ENCODE peak calls at places on chromosomes 3 and 15, in ten cellular contexts. B, G, P, J, T, O, W, M, L and I are unnamed samples.

GRCh38 chr3:183253961-183254815 is 1.1 kb downstream of the B3GNT5 start:
- DNase-seq in B (no peak), G (no peak), P (peak; percentile 80), J (no peak), T (peak; percentile 70), O (no peak), W (no peak), M (peak; percentile 63), L (no peak), I (no peak)

GRCh38 chr3:50436063-50436674 is 67.3 kb downstream of the CACNA2D2 start:
- DNase-seq in B (peak; percentile 56), G (no peak), P (peak; percentile 95), J (peak; percentile 42), T (peak; percentile 53), O (peak; percentile 42), W (no peak), M (peak; percentile 80), L (peak; percentile 19), I (peak; percentile 55)

GRCh38 chr3:100310355-100310965 is 24.1 kb upstream of the NIT2 start:
- DNase-seq in B (no peak), G (no peak), P (no peak), J (no peak), T (no peak), O (no peak), W (no peak), M (no peak), L (no peak), I (no peak)

GRCh38 chr3:52820741-52821140 is 9.7 kb downstream of the ITIH4 start:
- DNase-seq in B (no peak), G (no peak), P (peak; percentile 88), J (peak; percentile 36), T (no peak), O (peak; percentile 24), W (no peak), M (no peak), L (peak; percentile 12), I (peak; percentile 33)

GRCh38 chr3:98500019-98500418 is 2.5 kb downstream of the OR5K2 start:
- DNase-seq in B (no peak), G (no peak), P (no peak), J (no peak), T (no peak), O (no peak), W (no peak), M (no peak), L (no peak), I (no peak)

GRCh38 chr3:74532446-74532845 is 82.0 kb downstream of the CNTN3 start:
- DNase-seq in B (no peak), G (no peak), P (no peak), J (no peak), T (no peak), O (no peak), W (no peak), M (no peak), L (no peak), I (no peak)

GRCh38 chr3:120350431-120350941 is 1.3 kb upstream of the LRRC58 start:
- DNase-seq in B (no peak), G (no peak), P (no peak), J (no peak), T (peak; percentile 56), O (no peak), W (no peak), M (peak; percentile 56), L (no peak), I (no peak)

GRCh38 chr3:27568393-27568792 is 84.2 kb upstream of the SLC4A7 start:
- DNase-seq in B (no peak), G (no peak), P (no peak), J (no peak), T (peak; percentile 19), O (no peak), W (no peak), M (peak; percentile 77), L (no peak), I (no peak)

GRCh38 chr15:67084561-67084960 is 19.2 kb downstream of the SMAD3 start:
- DNase-seq in B (no peak), G (no peak), P (no peak), J (no peak), T (no peak), O (no peak), W (no peak), M (no peak), L (no peak), I (no peak)

GRCh38 chr15:67080118-67080899 is 14.9 kb downstream of the SMAD3 start:
- DNase-seq in B (no peak), G (no peak), P (no peak), J (no peak), T (peak; percentile 73), O (no peak), W (no peak), M (peak; percentile 80), L (no peak), I (no peak)

GRCh38 chr15:67080900-67081431 is 15.6 kb downstream of the SMAD3 start:
- DNase-seq in B (no peak), G (peak; percentile 60), P (no peak), J (no peak), T (no peak), O (no peak), W (no peak), M (peak; percentile 33), L (no peak), I (no peak)

GRCh38 chr15:67083135-67083766 is 17.8 kb downstream of the SMAD3 start:
- DNase-seq in B (no peak), G (no peak), P (no peak), J (no peak), T (no peak), O (no peak), W (no peak), M (no peak), L (no peak), I (no peak)

DNA sequence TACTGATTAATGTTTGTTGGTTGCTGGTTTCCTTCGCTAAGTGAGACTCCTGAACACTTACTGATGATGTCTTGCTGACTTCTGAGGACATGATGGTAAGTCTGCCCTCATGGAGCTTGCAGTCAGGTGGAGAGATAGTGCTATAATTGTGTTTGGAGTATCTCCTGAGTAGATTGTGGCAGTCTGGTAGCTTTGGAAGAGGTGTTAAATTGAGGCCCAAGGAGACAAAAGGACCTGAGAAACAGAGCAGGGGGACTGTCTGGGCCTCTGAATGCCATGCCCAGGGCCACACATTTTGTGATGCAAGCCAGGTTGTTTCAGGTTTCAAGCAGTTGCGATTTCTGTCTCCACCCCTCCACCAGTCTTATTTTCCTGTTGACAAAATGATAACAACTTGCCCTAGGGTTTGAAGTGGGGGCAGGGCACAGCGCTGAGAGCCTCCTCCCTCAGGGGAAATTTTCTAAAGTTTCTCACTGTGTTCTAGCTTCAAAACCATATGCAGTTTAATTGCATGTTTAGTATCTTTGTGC is 16.7 kb downstream of the SMAD3 start:
- DNase-seq in B (peak; percentile 44), G (no peak), P (no peak), J (no peak), T (no peak), O (no peak), W (no peak), M (peak; percentile 47), L (no peak), I (no peak)
- H3K4me1 ChIP-seq in B (peaks cover 87% of the 10 kb centered on the region), G (peaks cover 87% of the 10 kb centered on the region), P (peaks cover 29% of the 10 kb centered on the region), J (peaks cover 15% of the 10 kb centered on the region), T (peaks cover 45% of the 10 kb centered on the region), O (peaks cover 16% of the 10 kb centered on the region), W (peaks cover 86% of the 10 kb centered on the region), M (peaks cover 83% of the 10 kb centered on the region), L (peaks cover 68% of the 10 kb centered on the region), I (no peaks in the 10 kb centered on the region)

GRCh38 chr3:69774029-69774428 is 34.8 kb downstream of the MITF start:
- DNase-seq in B (no peak), G (no peak), P (no peak), J (no peak), T (no peak), O (no peak), W (no peak), M (peak; percentile 29), L (no peak), I (no peak)

GRCh38 chr3:69775751-69776150 is 36.5 kb downstream of the MITF start:
- DNase-seq in B (no peak), G (no peak), P (no peak), J (no peak), T (no peak), O (no peak), W (no peak), M (no peak), L (no peak), I (no peak)

GRCh38 chr3:69770219-69770618 is 31.0 kb downstream of the MITF start:
- DNase-seq in B (no peak), G (no peak), P (no peak), J (no peak), T (no peak), O (no peak), W (no peak), M (no peak), L (no peak), I (no peak)

GRCh38 chr3:69770976-69771634 is 31.8 kb downstream of the MITF start:
- DNase-seq in B (no peak), G (no peak), P (no peak), J (no peak), T (no peak), O (no peak), W (no peak), M (no peak), L (no peak), I (no peak)

GRCh38 chr3:69772152-69772867 is 33.0 kb downstream of the MITF start:
- DNase-seq in B (no peak), G (no peak), P (no peak), J (no peak), T (no peak), O (no peak), W (no peak), M (no peak), L (no peak), I (no peak)
- H3K4me3 ChIP-seq in B (no peak overlapping the region), G (no peak overlapping the region), P (no peak overlapping the region), J (no peak overlapping the region), T (no peak overlapping the region), O (no peak overlapping the region), W (no peak overlapping the region), M (no peak overlapping the region), L (no peak overlapping the region), I (no peak overlapping the region)

GRCh38 chr3:46599590-46599989 is 12.7 kb upstream of the FAM240A start:
- DNase-seq in B (no peak), G (no peak), P (peak; percentile 41), J (peak; percentile 67), T (no peak), O (no peak), W (no peak), M (no peak), L (no peak), I (no peak)
- H3K4me1 ChIP-seq in B (no peaks in the 10 kb centered on the region), G (no peaks in the 10 kb centered on the region), P (peaks cover 8% of the 10 kb centered on the region), J (peaks cover 4% of the 10 kb centered on the region), T (no peaks in the 10 kb centered on the region), O (no peaks in the 10 kb centered on the region), W (peaks cover 4% of the 10 kb centered on the region), M (no peaks in the 10 kb centered on the region), L (no peaks in the 10 kb centered on the region), I (peaks cover 10% of the 10 kb centered on the region)

DNA sequence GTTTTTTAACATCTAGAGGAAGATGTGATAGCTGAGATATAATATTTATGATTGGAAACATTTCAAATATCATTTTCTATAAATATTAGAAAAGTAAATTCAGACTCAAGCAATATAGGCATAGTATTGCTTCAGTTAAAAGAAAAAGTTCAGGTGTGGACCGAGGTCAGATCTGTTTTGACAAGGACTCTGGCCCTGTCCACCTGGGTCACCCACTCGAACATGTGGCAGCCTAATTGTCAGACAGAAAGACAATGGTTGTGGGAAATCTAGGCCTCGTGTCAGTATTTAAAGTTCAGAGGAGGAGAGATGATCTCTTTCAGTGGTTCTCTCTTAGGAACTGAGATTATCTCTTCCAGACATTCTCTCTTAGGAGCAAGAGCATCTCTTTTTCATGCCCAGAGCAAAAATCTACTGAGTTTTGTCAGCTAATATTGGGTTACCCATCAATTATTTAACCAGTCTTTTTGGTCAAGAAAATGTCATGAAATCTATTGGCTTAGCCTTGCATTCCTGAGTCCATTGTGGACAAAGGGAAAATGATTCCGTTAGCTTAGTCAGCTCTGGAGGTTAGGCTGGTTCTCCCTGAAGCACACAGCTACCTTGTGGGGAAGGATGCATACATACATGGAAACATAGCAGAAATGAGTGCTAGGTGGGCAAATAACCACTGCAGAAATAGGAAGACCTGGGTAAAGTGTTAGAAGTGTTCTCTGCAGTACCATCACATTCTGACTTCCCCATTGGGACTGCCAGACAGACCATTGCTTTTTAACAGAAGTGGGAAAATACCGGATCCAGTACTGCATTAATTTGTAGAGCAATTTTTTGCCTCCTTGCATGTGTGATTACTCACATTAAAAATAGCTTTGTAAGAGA is 343.3 kb downstream of the GRM7 start:
- DNase-seq in B (no peak), G (no peak), P (no peak), J (no peak), T (no peak), O (no peak), W (no peak), M (no peak), L (no peak), I (no peak)
- H3K4me3 ChIP-seq in B (no peak overlapping the region), G (no peak overlapping the region), P (no peak overlapping the region), J (no peak overlapping the region), T (no peak overlapping the region), O (no peak overlapping the region), W (no peak overlapping the region), M (no peak overlapping the region), L (no peak overlapping the region), I (no peak overlapping the region)